ENCODE peak calls at places on chromosomes 5 and 9, in ten cellular contexts. A, R, G, C, P, D, L, Q, O and Y are unnamed samples.

GRCh38 chr5:108681079-108681921 is 66.4 kb upstream of the FER start:
- DNase-seq in A (peak; percentile 78), G (no peak), L (no peak), D (peak; percentile 76), C (peak; percentile 50), Q (no peak), P (no peak), O (no peak), R (no peak), Y (no peak)

GRCh38 chr9:89815903-89816573 is 211.2 kb downstream of the GADD45G start:
- DNase-seq in Q (no peak), R (peak; percentile 56), O (peak; percentile 80), G (no peak), D (no peak), A (no peak), P (no peak), C (no peak), L (no peak), Y (no peak)

GRCh38 chr5:156096259-156096658 is 230.7 kb upstream of the SGCD start:
- DNase-seq in C (no peak), R (no peak), L (no peak), O (no peak), G (no peak), A (peak; percentile 42), P (no peak), Q (no peak), D (peak; percentile 49), Y (no peak)

GRCh38 chr9:134332266-134332665 is 6.0 kb downstream of the RXRA start:
- DNase-seq in O (no peak), Q (no peak), P (no peak), C (no peak), A (no peak), L (no peak), G (no peak), R (peak; percentile 38), D (no peak), Y (no peak)

GRCh38 chr5:41885286-41885685 is 15.1 kb upstream of the OXCT1 start:
- DNase-seq in C (no peak), A (no peak), D (no peak), Q (no peak), P (no peak), G (no peak), O (no peak), L (no peak), R (no peak), Y (no peak)

GRCh38 chr9:25724424-25724823 is 46.2 kb upstream of the TUSC1 start:
- DNase-seq in Q (no peak), O (no peak), R (no peak), G (no peak), A (peak; percentile 75), D (no peak), L (no peak), C (no peak), P (no peak), Y (no peak)

GRCh38 chr5:152560508-152561137 is 155.5 kb upstream of the NMUR2 start:
- DNase-seq in P (no peak), D (peak; percentile 59), G (peak; percentile 70), C (no peak), L (peak; percentile 41), R (peak; percentile 59), Q (no peak), A (peak; percentile 12), O (no peak), Y (peak; percentile 68)

GRCh38 chr5:167812871-167813270 is 478.6 kb upstream of the WWC1 start:
- DNase-seq in D (no peak), C (no peak), G (no peak), A (no peak), L (no peak), O (no peak), P (no peak), R (no peak), Q (no peak), Y (no peak)

GRCh38 chr5:156865427-156865826 is 15.3 kb downstream of the PPP1R2B start:
- DNase-seq in Q (no peak), P (no peak), R (no peak), O (no peak), L (no peak), G (no peak), C (no peak), A (no peak), D (no peak), Y (no peak)

GRCh38 chr9:8872802-8873201 is 1073.2 kb upstream of the DMAC1 start:
- DNase-seq in G (no peak), Q (no peak), D (no peak), R (no peak), O (no peak), P (no peak), A (no peak), C (no peak), L (no peak), Y (no peak)

GRCh38 chr5:180804129-180804601 is 1.6 kb upstream of the MGAT1 start:
- DNase-seq in D (no peak), R (no peak), L (no peak), G (no peak), O (no peak), C (no peak), A (no peak), Q (no peak), P (no peak), Y (no peak)

GRCh38 chr5:180806351-180807011 is 3.9 kb upstream of the MGAT1 start:
- DNase-seq in O (no peak), Q (no peak), A (no peak), L (no peak), R (no peak), C (peak; percentile 79), P (no peak), D (no peak), G (no peak), Y (no peak)

GRCh38 chr5:180801596-180802324 is 846 bp downstream of the MGAT1 start:
- DNase-seq in G (peak; percentile 51), C (no peak), L (no peak), R (no peak), P (no peak), O (no peak), A (no peak), Q (no peak), D (no peak), Y (no peak)

GRCh38 chr5:180802325-180803180 is at the start of gene MGAT1:
- DNase-seq in G (peak; percentile 86), O (peak; percentile 92), R (peak; percentile 91), D (peak; percentile 74), L (peak; percentile 90), P (peak; percentile 59), A (peak; percentile 83), C (peak; percentile 85), Q (peak; percentile 92), Y (peak; percentile 80)

DNA sequence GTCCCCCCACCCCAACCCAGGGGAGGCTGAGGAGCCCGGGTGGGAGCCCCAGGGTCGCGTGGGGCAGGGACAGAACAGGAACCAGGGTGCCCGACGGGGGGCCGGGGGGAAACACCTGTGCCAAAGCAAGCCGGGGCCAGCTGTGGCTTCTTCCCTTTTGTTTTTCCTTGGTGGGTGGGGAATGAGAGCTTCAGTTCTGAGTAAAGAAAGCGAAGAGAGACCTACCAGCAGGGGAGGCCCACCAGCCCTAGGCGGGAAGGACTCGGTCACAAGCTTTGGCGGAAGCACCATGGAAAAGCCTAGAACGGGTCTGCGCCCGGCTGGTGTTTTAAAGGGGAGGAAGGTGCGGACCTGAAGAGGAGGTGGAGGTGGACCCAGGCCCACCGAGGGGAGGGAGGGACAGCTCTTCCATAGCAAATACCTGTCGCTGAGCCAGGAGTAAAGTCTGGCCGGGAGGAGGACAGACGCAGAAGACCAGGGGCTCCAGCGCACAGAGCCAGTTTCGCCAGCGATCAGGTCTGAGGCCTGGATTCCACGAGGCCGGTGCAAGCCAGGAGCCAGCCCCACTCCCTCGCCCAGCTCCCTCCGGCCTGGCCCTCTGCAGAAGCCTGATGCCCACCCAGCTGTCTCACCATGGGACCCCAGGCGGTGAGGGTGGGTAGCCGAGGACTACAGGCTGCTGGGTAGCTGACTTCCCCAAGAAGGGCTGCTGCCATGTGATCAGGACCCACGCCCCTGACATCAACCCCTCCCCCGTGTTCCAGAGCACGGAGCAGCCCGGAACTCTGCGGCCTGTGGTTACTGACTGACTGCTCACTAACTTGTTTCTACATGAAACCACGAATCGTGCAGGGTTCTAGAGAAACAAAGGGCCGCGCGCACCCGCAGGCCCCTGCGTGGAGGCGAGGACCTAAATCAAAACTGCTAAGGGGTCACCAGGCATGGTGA is 849 bp upstream of the MGAT1 start:
- DNase-seq in D (no peak), R (peak; percentile 71), O (peak; percentile 68), A (no peak), Q (peak; percentile 93), P (peak; percentile 72), L (peak; percentile 85), G (peak; percentile 69), C (peak; percentile 59), Y (peak; percentile 67)
- TF ChIP-seq CTCF in D (no peak), R (no peak), O (no peak), A (peak; percentile 1), Q (no peak), P (peak; percentile 15), L (no peak), G (no peak), C (no peak), Y (no peak)

DNA sequence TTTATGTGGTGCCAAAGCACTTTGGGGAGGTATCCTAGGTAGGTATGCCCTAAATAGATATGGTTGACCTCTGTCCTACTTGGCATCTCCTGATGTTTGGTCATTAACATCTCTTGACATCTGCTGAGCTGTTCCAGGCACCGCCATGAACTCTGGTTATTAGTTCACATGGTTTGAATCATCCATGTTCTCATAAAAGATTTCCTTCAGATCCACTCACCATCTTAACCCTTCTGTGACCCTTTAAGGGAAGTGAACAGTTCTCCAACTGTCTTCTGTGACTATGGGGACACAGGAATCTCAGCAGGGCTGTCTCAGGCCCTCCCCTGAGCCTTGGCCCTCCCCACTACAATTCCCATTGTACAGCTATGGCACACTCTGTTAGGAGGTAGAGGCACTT is 167.7 kb downstream of the CDH6 start:
- DNase-seq in R (no peak), O (no peak), L (no peak), Q (no peak), A (peak; percentile 76), C (no peak), D (no peak), P (no peak), G (no peak), Y (no peak)
- H3K4me1 ChIP-seq in R (no peaks in the 10 kb centered on the region), O (no peaks in the 10 kb centered on the region), L (no peaks in the 10 kb centered on the region), Q (no peaks in the 10 kb centered on the region), A (peaks cover 30% of the 10 kb centered on the region), C (no peaks in the 10 kb centered on the region), D (no peaks in the 10 kb centered on the region), P (no peaks in the 10 kb centered on the region), G (no peaks in the 10 kb centered on the region), Y (no peaks in the 10 kb centered on the region)

DNA sequence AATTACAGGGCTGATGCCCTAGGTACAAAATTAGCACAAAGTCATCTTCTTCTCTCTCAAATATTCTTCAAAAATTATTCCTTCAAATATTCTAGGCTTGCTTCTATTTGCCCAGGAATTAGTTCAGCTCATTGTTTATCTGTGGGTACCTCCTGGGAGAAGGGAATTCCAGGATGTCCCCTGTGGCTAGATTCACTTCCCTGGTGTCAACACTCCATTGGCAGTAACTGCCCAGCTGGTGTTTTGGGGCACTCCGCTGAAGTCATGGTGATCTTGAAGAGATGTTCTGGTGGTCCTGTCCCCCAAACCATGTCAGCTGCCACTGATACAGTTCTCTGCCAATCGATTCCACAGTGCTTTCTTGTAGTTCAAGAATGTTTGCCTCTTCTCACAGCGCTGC is 26.2 kb upstream of the TGFBR1 start:
- DNase-seq in P (no peak), C (no peak), R (no peak), L (no peak), O (no peak), G (no peak), D (no peak), A (no peak), Q (no peak), Y (no peak)
- H3K4me3 ChIP-seq in P (no peak overlapping the region), C (no peak overlapping the region), R (no peak overlapping the region), L (no peak overlapping the region), O (no peak overlapping the region), G (no peak overlapping the region), D (no peak overlapping the region), A (no peak overlapping the region), Q (no peak overlapping the region), Y (no peak overlapping the region)

GRCh38 chr5:54969856-54970828 is 15.3 kb downstream of the ESM1 start:
- DNase-seq in A (no peak), G (no peak), L (no peak), Q (no peak), R (no peak), C (no peak), D (no peak), O (no peak), P (no peak), Y (no peak)
- TF ChIP-seq CTCF in A (no peak), G (no peak), L (no peak), Q (no peak), R (no peak), C (no peak), D (no peak), O (no peak), P (no peak), Y (no peak)